ENCODE peak calls at places on chromosomes 4 and X, in five cellular contexts. S is CMK, A is GM19239, W is HepG2, M is cardiac muscle cell. T is an unnamed sample.

GRCh38 chr4:60611762-60612496 is 588.2 kb upstream of the ADGRL3 start:
- DNase-seq in S (no peak), W (no peak), A (no peak), M (no peak), T (no peak)

GRCh38 chrX:24837966-24838365 is 144.2 kb downstream of the POLA1 start:
- DNase-seq in M (no peak), S (no peak), W (no peak), A (no peak), T (no peak)

GRCh38 chrX:26922278-26922677 is 540.9 kb downstream of the PPP4R3C start:
- DNase-seq in M (no peak), S (no peak), A (no peak), W (no peak), T (no peak)

GRCh38 chrX:275476-275966 is 5.7 kb upstream of the PLCXD1 start:
- DNase-seq in M (no peak), S (no peak), A (no peak), W (no peak), T (no peak)

GRCh38 chrX:136725446-136726104 is 55.2 kb downstream of the ARHGEF6 start:
- DNase-seq in M (no peak), A (no peak), W (no peak), S (no peak), T (no peak)

GRCh38 chr4:100945789-100946188 is 401.5 kb downstream of the PPP3CA start:
- DNase-seq in W (no peak), M (no peak), A (no peak), S (no peak), T (no peak)

GRCh38 chr4:185344743-185345538 is 50.8 kb downstream of the LRP2BP start:
- DNase-seq in W (no peak), M (no peak), A (peak), S (no peak), T (no peak)

GRCh38 chrX:1442016-1442665 is 10.6 kb downstream of the ASMTL start:
- DNase-seq in W (no peak), M (no peak), S (no peak), A (no peak), T (no peak)

GRCh38 chrX:10387011-10387410 is 230.2 kb downstream of the CLCN4 start:
- DNase-seq in A (no peak), W (no peak), M (no peak), S (no peak), T (no peak)

GRCh38 chr4:93373893-93374860 is 454.4 kb upstream of the ATOH1 start:
- DNase-seq in A (no peak), W (no peak), M (no peak), S (no peak), T (no peak)

GRCh38 chr4:186347743-186348142 is 81.8 kb downstream of the F11 start:
- DNase-seq in W (no peak), M (no peak), A (no peak), S (no peak), T (no peak)

GRCh38 chr4:76982638-76983579 is 33.4 kb downstream of the SEPTIN11 start:
- DNase-seq in S (no peak), A (no peak), M (no peak), W (peak), T (no peak)

GRCh38 chrX:31186693-31187338 is 115.0 kb upstream of the FTHL17 start:
- DNase-seq in S (no peak), A (no peak), W (no peak), M (no peak), T (no peak)

GRCh38 chr4:91128519-91128918 is 1001.3 kb downstream of the CCSER1 start:
- DNase-seq in W (no peak), A (no peak), M (no peak), S (no peak), T (no peak)

GRCh38 chr4:110733901-110734300 is 111.0 kb upstream of the PITX2 start:
- DNase-seq in M (no peak), A (no peak), S (no peak), W (no peak), T (no peak)

GRCh38 chrX:10797493-10797892 is 177.1 kb upstream of the MID1 start:
- DNase-seq in M (no peak), W (no peak), S (no peak), A (no peak), T (no peak)

T was measured in GM12892.